ENCODE peak calls at places on chromosomes 4 and X, in five cellular contexts. Q, K, M, P and Z are unnamed samples. For H3K4me1, the result is how much of the 10 kb centered on the place peaks cover.

GRCh38 chr4:48222491-48222890 is 47.1 kb downstream of the TEC start:
- DNase-seq in Q (no peak), K (no peak), M (no peak), P (no peak), Z (no peak)

GRCh38 chr4:73486497-73486896 is 5.0 kb downstream of the AFM start:
- DNase-seq in Q (no peak), K (no peak), M (peak), P (no peak), Z (no peak)

GRCh38 chr4:67570537-67570936 is 12.0 kb downstream of the STAP1 start:
- DNase-seq in Q (no peak), K (no peak), M (no peak), P (no peak), Z (no peak)

GRCh38 chr4:154551872-154552686 is 1.9 kb upstream of the PLRG1 start:
- DNase-seq in Q (peak), K (peak), M (peak), P (peak), Z (peak)

GRCh38 chr4:141849778-141850177 is 213.4 kb downstream of the IL15 start:
- DNase-seq in Q (no peak), K (no peak), M (no peak), P (no peak), Z (no peak)

GRCh38 chrX:45602151-45602550 is 401.5 kb upstream of the DIPK2B start:
- DNase-seq in Q (no peak), K (no peak), M (no peak), P (no peak), Z (no peak)

GRCh38 chrX:39258331-39258730 is 457.1 kb downstream of the MID1IP1 start:
- DNase-seq in Q (no peak), K (no peak), M (peak), P (no peak), Z (no peak)

GRCh38 chrX:154074199-154074598 is 23.3 kb downstream of the MECP2 start:
- DNase-seq in Q (peak), K (no peak), M (peak), P (no peak), Z (no peak)

GRCh38 chr4:136867465-136867864 is 664.8 kb downstream of the PCDH18 start:
- DNase-seq in Q (no peak), K (no peak), M (peak), P (no peak), Z (no peak)

GRCh38 chrX:138191998-138192397 is 519.5 kb downstream of the FGF13 start:
- DNase-seq in Q (peak), K (no peak), M (peak), P (peak), Z (no peak)

GRCh38 chrX:119236599-119237525 is 777 bp downstream of the PGRMC1 start:
- DNase-seq in Q (no peak), K (peak), M (peak), P (peak), Z (no peak)

GRCh38 chr4:55125763-55126541 is 557 bp upstream of the KDR start:
- DNase-seq in Q (no peak), K (no peak), M (peak), P (no peak), Z (no peak)

GRCh38 chrX:10631416-10632145 is 11.2 kb upstream of the MID1 start:
- DNase-seq in Q (no peak), K (no peak), M (no peak), P (no peak), Z (no peak)

GRCh38 chrX:12716574-12716973 is 74.6 kb upstream of the PRPS2 start:
- DNase-seq in Q (no peak), K (no peak), M (no peak), P (no peak), Z (no peak)

GRCh38 chr4:3392319-3392718 is 49.4 kb upstream of the HGFAC start:
- DNase-seq in Q (no peak), K (no peak), M (no peak), P (no peak), Z (no peak)
- H3K4me1 ChIP-seq in Q (under half), K (under half), M (under half), P (under half), Z (under half)

GRCh38 chr4:39621582-39621981 is 17.1 kb downstream of the SMIM14 start:
- DNase-seq in Q (peak), K (no peak), M (peak), P (peak), Z (no peak)

GRCh38 chr4:39616651-39617050 is 22.0 kb downstream of the SMIM14 start:
- DNase-seq in Q (no peak), K (no peak), M (peak), P (no peak), Z (no peak)

GRCh38 chr4:39617534-39617933 is 21.1 kb downstream of the SMIM14 start:
- DNase-seq in Q (no peak), K (no peak), M (no peak), P (no peak), Z (no peak)

GRCh38 chr4:39626261-39626660 is 12.4 kb downstream of the SMIM14 start:
- DNase-seq in Q (no peak), K (no peak), M (no peak), P (no peak), Z (no peak)

GRCh38 chr4:39620551-39620950 is 18.1 kb downstream of the SMIM14 start:
- DNase-seq in Q (no peak), K (no peak), M (no peak), P (no peak), Z (no peak)
- H3K4me1 ChIP-seq in Q (half or more), K (under half), M (under half), P (under half), Z (under half)

GRCh38 chr4:109434007-109434792 is 585 bp downstream of the SEC24B start:
- DNase-seq in Q (peak), K (peak), M (peak), P (peak), Z (no peak)
- H3K4me1 ChIP-seq in Q (half or more), K (under half), M (under half), P (under half), Z (under half)

GRCh38 chr4:6939761-6940743 is 30.4 kb downstream of the TBC1D14 start:
- DNase-seq in Q (no peak), K (no peak), M (peak), P (no peak), Z (no peak)
- H3K4me1 ChIP-seq in Q (half or more), K (half or more), M (under half), P (under half), Z (under half)

GRCh38 chr4:188400456-188400855 is 261.2 kb downstream of the TRIML1 start:
- DNase-seq in Q (no peak), K (no peak), M (peak), P (no peak), Z (no peak)

GRCh38 chr4:188399834-188400233 is 260.6 kb downstream of the TRIML1 start:
- DNase-seq in Q (no peak), K (no peak), M (peak), P (no peak), Z (no peak)

GRCh38 chr4:188408244-188409067 is 269.2 kb downstream of the TRIML1 start:
- DNase-seq in Q (no peak), K (no peak), M (no peak), P (no peak), Z (no peak)

DNA sequence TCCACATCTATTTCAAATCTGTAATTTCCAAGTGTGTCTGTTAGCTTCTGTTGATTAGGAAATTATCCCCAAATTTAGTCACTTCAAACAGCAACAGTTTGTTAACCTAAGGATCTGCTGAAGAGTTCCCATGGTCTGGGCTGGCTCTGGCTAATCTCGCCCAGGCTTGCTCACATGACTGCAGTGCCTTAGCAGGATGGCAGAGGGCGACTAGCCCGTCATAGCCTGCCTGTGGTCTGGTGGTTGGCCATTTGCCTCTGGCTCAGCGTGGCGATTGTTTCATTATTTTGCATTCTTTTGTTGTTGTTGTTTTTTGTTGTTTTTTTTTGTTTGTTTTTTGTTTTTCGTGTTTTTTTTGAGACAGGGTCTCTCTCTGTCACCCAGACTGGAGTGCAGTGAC is 264.0 kb downstream of the TRIML1 start:
- DNase-seq in Q (no peak), K (no peak), M (peak), P (no peak), Z (no peak)
- H3K4me1 ChIP-seq in Q (under half), K (under half), M (under half), P (under half), Z (under half)